ENCODE peak calls at places on chromosomes 3 and 15, in nine cellular contexts. D is stomach, A is K562, U is body of pancreas, L is endothelial cell of umbilical vein, Z is Peyer's patch, E is breast epithelium, X is IMR-90, F is A549. W is an unnamed sample.
A peak's percentile ranks its signal among the peaks of the same experiment; 100 is the strongest.

GRCh38 chr15:39874890-39875549 is 45.0 kb downstream of the GPR176 start:
- DNase-seq in D (peak; percentile 36), A (no peak), U (peak; percentile 48), L (peak; percentile 67), Z (no peak), E (no peak), X (no peak), F (peak; percentile 32), W (no peak)

GRCh38 chr15:64636541-64636940 is 138.8 kb downstream of the RBPMS2 start:
- DNase-seq in D (no peak), A (no peak), U (no peak), L (no peak), Z (no peak), E (no peak), X (no peak), F (no peak), W (no peak)

GRCh38 chr15:38623744-38624143 is 59.1 kb upstream of the RASGRP1 start:
- DNase-seq in D (no peak), A (no peak), U (no peak), L (no peak), Z (no peak), E (no peak), X (no peak), F (no peak), W (no peak)

GRCh38 chr15:27660676-27661075 is 438.4 kb downstream of the OCA2 start:
- DNase-seq in D (no peak), A (no peak), U (no peak), L (no peak), Z (no peak), E (no peak), X (no peak), F (no peak), W (no peak)

GRCh38 chr15:101203029-101203428 is 48.8 kb downstream of the CHSY1 start:
- DNase-seq in D (no peak), A (no peak), U (no peak), L (no peak), Z (no peak), E (no peak), X (no peak), F (no peak), W (no peak)

GRCh38 chr15:42273099-42273899 is at the start of the genes GANC and TMEM87A:
- DNase-seq in D (peak; percentile 98), A (peak; percentile 89), U (peak; percentile 98), L (peak; percentile 99), Z (peak; percentile 97), E (peak; percentile 97), X (peak; percentile 99), F (peak; percentile 97), W (peak; percentile 99)

GRCh38 chr3:100522125-100522524 is 29.7 kb downstream of the TMEM45A start:
- DNase-seq in D (no peak), A (no peak), U (no peak), L (no peak), Z (no peak), E (no peak), X (no peak), F (no peak), W (no peak)

GRCh38 chr15:89360294-89360971 is 25.8 kb upstream of the POLG start:
- DNase-seq in D (no peak), A (no peak), U (no peak), L (no peak), Z (no peak), E (no peak), X (no peak), F (no peak), W (peak; percentile 54)

GRCh38 chr15:100307241-100307855 is 34.4 kb downstream of the ADAMTS17 start:
- DNase-seq in D (no peak), A (no peak), U (no peak), L (no peak), Z (no peak), E (no peak), X (no peak), F (no peak), W (no peak)

GRCh38 chr15:44720460-44721185 is 9.3 kb downstream of the B2M start:
- DNase-seq in D (no peak), A (no peak), U (no peak), L (no peak), Z (no peak), E (no peak), X (no peak), F (no peak), W (no peak)

GRCh38 chr3:185649414-185649813 is 63.3 kb downstream of the SENP2 start:
- DNase-seq in D (no peak), A (no peak), U (no peak), L (no peak), Z (no peak), E (no peak), X (no peak), F (no peak), W (no peak)

GRCh38 chr3:51932471-51933370 is 9.0 kb downstream of the RRP9 start:
- DNase-seq in D (no peak), A (no peak), U (no peak), L (no peak), Z (no peak), E (no peak), X (no peak), F (no peak), W (peak; percentile 41)

GRCh38 chr3:51931756-51932155 is 9.9 kb downstream of the RRP9 start:
- DNase-seq in D (no peak), A (no peak), U (no peak), L (no peak), Z (no peak), E (no peak), X (no peak), F (no peak), W (no peak)

GRCh38 chr3:51934139-51934850 is 7.4 kb downstream of the RRP9 start:
- DNase-seq in D (peak; percentile 17), A (no peak), U (no peak), L (no peak), Z (no peak), E (no peak), X (no peak), F (no peak), W (peak; percentile 52)

GRCh38 chr3:51934991-51935885 is 6.5 kb downstream of the RRP9 start:
- DNase-seq in D (peak; percentile 20), A (no peak), U (no peak), L (no peak), Z (no peak), E (no peak), X (no peak), F (no peak), W (peak; percentile 68)

DNA sequence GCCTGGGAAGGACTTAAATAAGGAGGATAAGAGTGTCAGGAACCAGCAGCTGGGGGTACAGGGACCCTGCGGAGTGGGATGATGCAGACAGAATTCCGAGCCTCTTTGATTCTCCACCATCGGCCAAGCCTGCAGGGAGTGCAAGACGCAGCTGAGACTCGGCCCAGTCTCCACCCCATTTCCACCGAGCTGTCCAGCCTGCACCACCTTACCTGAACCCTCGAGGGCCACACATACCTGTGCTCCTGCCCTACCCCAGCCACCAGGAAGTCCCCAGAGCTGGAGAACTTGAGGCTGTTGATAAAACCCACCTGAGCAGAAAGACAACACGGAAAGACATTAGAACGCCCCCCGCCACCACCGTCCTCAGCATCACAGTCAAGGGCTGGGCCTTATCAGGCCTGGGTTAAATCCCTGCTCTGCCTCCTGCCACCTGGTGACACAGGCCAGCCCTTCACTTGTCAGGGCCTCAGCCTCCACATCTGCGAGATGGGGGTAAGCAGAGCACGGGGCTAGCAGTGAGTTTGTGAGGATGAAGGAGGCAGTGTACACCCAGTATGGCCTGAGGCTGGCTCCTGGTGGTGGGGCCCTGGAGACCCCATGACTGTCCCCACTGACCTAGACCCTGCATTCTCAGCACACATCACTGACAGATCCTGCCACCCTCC is 8.1 kb downstream of the RRP9 start:
- DNase-seq in D (no peak), A (no peak), U (no peak), L (no peak), Z (no peak), E (no peak), X (no peak), F (no peak), W (peak; percentile 45)
- H3K4me3 ChIP-seq in D (no peak overlapping the region), A (no peak overlapping the region), U (no peak overlapping the region), L (no peak overlapping the region), Z (no peak overlapping the region), E (no peak overlapping the region), X (no peak overlapping the region), F (no peak overlapping the region), W (no peak overlapping the region)

DNA sequence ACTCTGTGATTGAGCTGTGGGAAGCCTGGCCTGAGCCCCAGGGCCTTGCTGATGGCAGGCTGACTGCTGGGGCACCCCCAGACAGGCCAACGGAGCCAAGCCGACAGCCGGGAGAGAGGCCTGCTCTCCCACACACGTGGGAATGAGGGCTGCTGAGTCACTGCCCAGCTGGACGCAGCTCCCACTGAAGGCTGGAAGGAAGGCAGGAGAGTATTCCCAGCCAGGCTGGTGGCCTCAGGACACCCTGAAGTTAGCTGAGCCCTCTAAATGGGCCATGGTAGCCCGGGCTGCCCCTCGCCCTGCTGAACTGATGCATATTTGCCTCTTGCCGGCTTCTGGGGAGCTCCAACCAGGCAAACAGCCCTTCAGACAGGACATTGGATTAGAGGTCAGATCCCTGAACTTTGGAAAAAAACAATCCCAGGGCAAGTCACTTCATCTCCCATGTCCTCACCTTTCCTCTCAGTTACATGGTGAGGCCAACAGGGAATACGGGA is 98.1 kb upstream of the TLE3 start:
- DNase-seq in D (peak; percentile 37), A (peak; percentile 43), U (peak; percentile 92), L (no peak), Z (peak; percentile 21), E (peak; percentile 77), X (peak; percentile 92), F (peak; percentile 20), W (no peak)
- TF ChIP-seq POLR2A in D (no peak), A (no peak), U (no peak), L (no peak), Z (no peak), E (no peak), X (no peak), F (no peak), W (no peak)

GRCh38 chr3:52405066-52405465 is 39.8 kb downstream of the SEMA3G start:
- DNase-seq in D (no peak), A (no peak), U (no peak), L (no peak), Z (no peak), E (no peak), X (no peak), F (no peak), W (peak; percentile 52)

GRCh38 chr3:52404391-52404790 is 40.5 kb downstream of the SEMA3G start:
- DNase-seq in D (no peak), A (no peak), U (no peak), L (no peak), Z (no peak), E (no peak), X (no peak), F (no peak), W (peak; percentile 53)

GRCh38 chr3:52406791-52407510 is 38.0 kb downstream of the SEMA3G start:
- DNase-seq in D (no peak), A (no peak), U (no peak), L (no peak), Z (no peak), E (no peak), X (no peak), F (no peak), W (peak; percentile 63)

GRCh38 chr3:52406231-52406661 is 38.7 kb downstream of the SEMA3G start:
- DNase-seq in D (peak; percentile 65), A (no peak), U (no peak), L (no peak), Z (no peak), E (no peak), X (no peak), F (no peak), W (peak; percentile 73)

GRCh38 chr3:52405601-52406115 is 39.2 kb downstream of the SEMA3G start:
- DNase-seq in D (no peak), A (no peak), U (no peak), L (no peak), Z (no peak), E (no peak), X (no peak), F (no peak), W (peak; percentile 51)
- H3K4me3 ChIP-seq in D (no peak overlapping the region), A (no peak overlapping the region), U (no peak overlapping the region), L (no peak overlapping the region), Z (no peak overlapping the region), E (no peak overlapping the region), X (no peak overlapping the region), F (no peak overlapping the region), W (no peak overlapping the region)

GRCh38 chr15:52179278-52180195 is 11.7 kb downstream of the GNB5 start:
- DNase-seq in D (peak; percentile 87), A (peak; percentile 87), U (peak; percentile 87), L (peak; percentile 82), Z (peak; percentile 92), E (peak; percentile 89), X (peak; percentile 70), F (peak; percentile 90), W (peak; percentile 96)
- TF ChIP-seq POLR2A in D (no peak), A (no peak), U (peak; percentile 62), L (peak; percentile 59), Z (peak; percentile 36), E (peak; percentile 54), X (peak; percentile 60), F (peak; percentile 90), W (peak; percentile 64)